ENCODE peak calls at places on chromosomes 3 and 15, in eight cellular contexts. D is neural crest cell, B is GM12865, R is omental fat pad, U is A549, J is IMR-90, V is right lobe of liver, E is GM12878. X is an unnamed sample.

GRCh38 chr3:170563712-170564423 is 22.0 kb downstream of the SLC7A14 start:
- DNase-seq in V (no peak), B (peak; percentile 72), U (no peak), D (no peak), E (peak; percentile 23), J (peak; percentile 82), R (no peak), X (no peak)

GRCh38 chr3:122794779-122795673 is at the start of gene SLC49A4:
- DNase-seq in E (peak; percentile 27), V (peak; percentile 84), J (peak; percentile 65), U (peak; percentile 84), D (peak; percentile 70), R (peak; percentile 36), B (peak; percentile 84), X (peak; percentile 85)

GRCh38 chr15:75460646-75461045 is 9.2 kb upstream of the SIN3A start:
- DNase-seq in B (no peak), V (no peak), U (no peak), E (no peak), R (no peak), D (no peak), J (no peak), X (no peak)

GRCh38 chr3:49388416-49388815 is 23.4 kb downstream of the RHOA start:
- DNase-seq in E (no peak), J (no peak), B (no peak), U (no peak), R (no peak), D (no peak), V (no peak), X (no peak)

GRCh38 chr3:71172951-71173350 is 410.6 kb downstream of the FOXP1 start:
- DNase-seq in R (no peak), U (no peak), E (no peak), J (peak; percentile 90), B (no peak), D (no peak), V (no peak), X (no peak)

GRCh38 chr3:12479919-12480425 is 4.3 kb upstream of the TSEN2 start:
- DNase-seq in U (peak; percentile 82), J (peak; percentile 55), B (peak; percentile 62), V (no peak), E (no peak), D (peak; percentile 7), R (no peak), X (peak; percentile 17)

GRCh38 chr15:20356444-20357138 is 185.0 kb downstream of the GOLGA6L6 start:
- DNase-seq in U (peak; percentile 80), E (no peak), R (no peak), J (no peak), D (no peak), V (peak; percentile 81), B (peak; percentile 79), X (no peak)

GRCh38 chr3:119794971-119795612 is 13.2 kb downstream of the NR1I2 start:
- DNase-seq in B (no peak), U (peak; percentile 76), J (no peak), E (no peak), R (no peak), V (peak; percentile 94), D (peak; percentile 21), X (no peak)

GRCh38 chr3:100400424-100400781 is 486 bp downstream of the TOMM70 start:
- DNase-seq in B (peak; percentile 59), E (no peak), D (peak; percentile 6), V (no peak), J (peak; percentile 17), R (no peak), U (no peak), X (peak; percentile 10)

GRCh38 chr3:128559486-128560225 is 66.7 kb upstream of the GATA2 start:
- DNase-seq in B (no peak), E (no peak), J (peak; percentile 17), U (no peak), R (no peak), D (no peak), V (no peak), X (no peak)

GRCh38 chr3:133756716-133757694 is 10.8 kb downstream of the TF start:
- DNase-seq in J (no peak), V (peak; percentile 65), D (no peak), U (no peak), R (no peak), B (no peak), E (no peak), X (no peak)

GRCh38 chr15:63968122-63968524 is 78.2 kb downstream of the DAPK2 start:
- DNase-seq in U (no peak), R (no peak), D (no peak), J (no peak), B (no peak), V (peak; percentile 23), E (no peak), X (no peak)

GRCh38 chr3:146184616-146185015 is 23.6 kb upstream of the PLOD2 start:
- DNase-seq in V (no peak), R (no peak), B (no peak), U (no peak), J (peak; percentile 45), E (no peak), D (no peak), X (no peak)

GRCh38 chr3:196162679-196163078 is 48.5 kb downstream of the ZDHHC19 start:
- DNase-seq in J (no peak), R (no peak), E (no peak), D (no peak), V (no peak), U (no peak), B (no peak), X (no peak)

GRCh38 chr3:29683306-29683993 is 402.6 kb downstream of the RBMS3 start:
- DNase-seq in E (peak; percentile 60), U (peak; percentile 33), V (no peak), B (peak; percentile 71), R (no peak), J (peak; percentile 68), D (no peak), X (no peak)

GRCh38 chr3:50502225-50502583 is 1.2 kb downstream of the CACNA2D2 start:
- DNase-seq in V (no peak), R (no peak), J (no peak), E (no peak), B (no peak), D (no peak), U (no peak), X (no peak)

GRCh38 chr15:65644282-65644681 is 22.5 kb downstream of the SLC24A1 start:
- DNase-seq in E (no peak), R (no peak), D (no peak), V (no peak), B (no peak), J (no peak), U (no peak), X (no peak)

GRCh38 chr15:75887178-75887577 is 16.5 kb upstream of the FBXO22 start:
- DNase-seq in J (no peak), B (no peak), U (no peak), V (no peak), R (no peak), D (no peak), E (no peak), X (no peak)

GRCh38 chr15:63655683-63656372 is 58.6 kb downstream of the FBXL22 start:
- DNase-seq in E (no peak), V (no peak), U (no peak), D (no peak), R (no peak), J (no peak), B (no peak), X (no peak)

GRCh38 chr3:74301058-74301457 is 313.4 kb downstream of the CNTN3 start:
- DNase-seq in E (no peak), D (no peak), B (no peak), R (no peak), U (no peak), J (no peak), V (no peak), X (no peak)

GRCh38 chr3:171986208-171986607 is 53.2 kb upstream of the FNDC3B start:
- DNase-seq in B (no peak), D (no peak), U (no peak), J (no peak), V (no peak), E (no peak), R (no peak), X (no peak)

GRCh38 chr3:127065561-127066270 is 82.8 kb downstream of the PLXNA1 start:
- DNase-seq in R (no peak), D (no peak), V (peak; percentile 23), J (no peak), U (no peak), E (no peak), B (no peak), X (no peak)

GRCh38 chr3:45595364-45596154 is 1.0 kb downstream of the LIMD1 start:
- DNase-seq in B (peak; percentile 46), U (no peak), R (no peak), E (no peak), V (no peak), J (no peak), D (no peak), X (no peak)

GRCh38 chr3:55633333-55633732 is 146.2 kb upstream of the WNT5A start:
- DNase-seq in V (no peak), U (no peak), J (no peak), R (no peak), E (no peak), D (no peak), B (no peak), X (no peak)
- TF ChIP-seq CTCF in V (no peak), U (no peak), J (no peak), R (no peak), E (no peak), D (no peak), B (no peak), X (no peak)

GRCh38 chr15:58517252-58517681 is 85.5 kb downstream of the LIPC start:
- DNase-seq in B (peak; percentile 32), U (no peak), R (no peak), D (no peak), E (peak; percentile 32), J (no peak), V (peak; percentile 40), X (no peak)
- TF ChIP-seq CTCF in B (no peak), U (no peak), R (no peak), D (no peak), E (peak; percentile 30), J (no peak), V (no peak), X (no peak)

GRCh38 chr3:78023257-78023656 is 983.4 kb downstream of the ROBO2 start:
- DNase-seq in J (no peak), D (no peak), V (no peak), E (no peak), U (no peak), B (no peak), R (no peak), X (no peak)
- TF ChIP-seq CTCF in J (no peak), D (no peak), V (no peak), E (no peak), U (no peak), B (no peak), R (no peak), X (no peak)

GRCh38 chr15:68277605-68278344 is at the start of gene FEM1B:
- DNase-seq in E (peak; percentile 68), R (peak; percentile 64), V (peak; percentile 93), J (peak; percentile 92), D (peak; percentile 75), U (peak; percentile 93), B (peak; percentile 96), X (peak; percentile 65)

GRCh38 chr15:68279779-68280745 is 2.5 kb downstream of the FEM1B start:
- DNase-seq in R (no peak), B (no peak), J (no peak), U (no peak), V (no peak), D (no peak), E (no peak), X (no peak)

GRCh38 chr15:68277131-68277604 is 377 bp upstream of the FEM1B start:
- DNase-seq in E (no peak), V (no peak), R (no peak), U (peak; percentile 55), D (no peak), B (no peak), J (peak; percentile 48), X (no peak)

GRCh38 chr15:68279218-68279533 is 1.6 kb downstream of the FEM1B start:
- DNase-seq in V (no peak), R (no peak), E (no peak), J (no peak), D (no peak), U (no peak), B (no peak), X (no peak)

GRCh38 chr15:68278345-68279217 is 1.0 kb downstream of the FEM1B start:
- DNase-seq in R (no peak), J (peak; percentile 35), E (no peak), B (peak; percentile 23), V (no peak), U (peak; percentile 56), D (peak; percentile 65), X (no peak)
- TF ChIP-seq CTCF in R (no peak), J (peak; percentile 42), E (no peak), B (peak; percentile 51), V (no peak), U (no peak), D (peak; percentile 60), X (no peak)